ENCODE peak calls at places on chromosomes 13 and 19, in eight cellular contexts. X is spleen, C is DND-41, R is suprapubic skin, J is PC-3, I is colonic mucosa, W is astrocyte of the spinal cord, M is tibial artery. V is an unnamed sample.
A peak's percentile ranks its signal among the peaks of the same experiment; 100 is the strongest.

GRCh38 chr19:1251503-1252220 is 3.3 kb downstream of the MIDN start:
- DNase-seq in X (peak; percentile 96), C (no peak), R (peak; percentile 90), J (no peak), I (no peak), W (peak; percentile 39), M (peak; percentile 89), V (no peak)

GRCh38 chr19:8505680-8506401 is 3.4 kb upstream of the PRAM1 start:
- DNase-seq in X (peak; percentile 94), C (peak; percentile 65), R (peak; percentile 89), J (peak; percentile 87), I (peak; percentile 85), W (peak; percentile 63), M (peak; percentile 86), V (peak; percentile 19)

GRCh38 chr13:25847145-25847544 is 204.7 kb downstream of the SHISA2 start:
- DNase-seq in X (no peak), C (peak; percentile 55), R (no peak), J (no peak), I (no peak), W (no peak), M (no peak), V (no peak)

GRCh38 chr19:1811942-1812425 is at the start of gene ATP8B3:
- DNase-seq in X (no peak), C (no peak), R (peak; percentile 86), J (no peak), I (no peak), W (no peak), M (no peak), V (no peak)

GRCh38 chr13:78102121-78102677 is 183.6 kb upstream of the EDNRB start:
- DNase-seq in X (no peak), C (no peak), R (no peak), J (peak; percentile 32), I (peak; percentile 20), W (peak; percentile 14), M (peak; percentile 68), V (no peak)

GRCh38 chr19:1045247-1045603 is 5.3 kb downstream of the ABCA7 start:
- DNase-seq in X (no peak), C (peak; percentile 61), R (no peak), J (peak; percentile 66), I (peak; percentile 57), W (no peak), M (no peak), V (no peak)

GRCh38 chr13:25982908-25983307 is 68.9 kb downstream of the SHISA2 start:
- DNase-seq in X (no peak), C (no peak), R (no peak), J (no peak), I (no peak), W (no peak), M (no peak), V (no peak)

GRCh38 chr19:18441804-18442788 is 4.2 kb upstream of the ISYNA1 start:
- DNase-seq in X (no peak), C (no peak), R (no peak), J (no peak), I (no peak), W (no peak), M (no peak), V (no peak)

GRCh38 chr19:4095488-4095844 is 28.5 kb downstream of the MAP2K2 start:
- DNase-seq in X (no peak), C (no peak), R (no peak), J (no peak), I (no peak), W (no peak), M (no peak), V (no peak)

GRCh38 chr19:18833849-18834643 is 2.3 kb downstream of the UPF1 start:
- DNase-seq in X (no peak), C (no peak), R (no peak), J (peak; percentile 28), I (peak; percentile 57), W (no peak), M (no peak), V (no peak)

GRCh38 chr19:12867120-12868099 is 13.8 kb downstream of the DNASE2 start:
- DNase-seq in X (peak; percentile 89), C (peak; percentile 78), R (peak; percentile 75), J (no peak), I (peak; percentile 71), W (peak; percentile 42), M (no peak), V (no peak)

GRCh38 chr19:7540761-7541480 is 5.4 kb downstream of the PNPLA6 start:
- DNase-seq in X (no peak), C (no peak), R (no peak), J (peak; percentile 45), I (no peak), W (peak; percentile 36), M (no peak), V (no peak)

GRCh38 chr19:35996777-35997176 is 1.8 kb downstream of the SDHAF1 start:
- DNase-seq in X (no peak), C (no peak), R (no peak), J (no peak), I (no peak), W (no peak), M (no peak), V (no peak)
- H3K4me3 ChIP-seq in X (no peak overlapping the region), C (no peak overlapping the region), R (peak overlapping the region; percentile 89), J (peak overlapping the region; percentile 82), I (no peak overlapping the region), W (no peak overlapping the region), M (no peak overlapping the region), V (no peak overlapping the region)

DNA sequence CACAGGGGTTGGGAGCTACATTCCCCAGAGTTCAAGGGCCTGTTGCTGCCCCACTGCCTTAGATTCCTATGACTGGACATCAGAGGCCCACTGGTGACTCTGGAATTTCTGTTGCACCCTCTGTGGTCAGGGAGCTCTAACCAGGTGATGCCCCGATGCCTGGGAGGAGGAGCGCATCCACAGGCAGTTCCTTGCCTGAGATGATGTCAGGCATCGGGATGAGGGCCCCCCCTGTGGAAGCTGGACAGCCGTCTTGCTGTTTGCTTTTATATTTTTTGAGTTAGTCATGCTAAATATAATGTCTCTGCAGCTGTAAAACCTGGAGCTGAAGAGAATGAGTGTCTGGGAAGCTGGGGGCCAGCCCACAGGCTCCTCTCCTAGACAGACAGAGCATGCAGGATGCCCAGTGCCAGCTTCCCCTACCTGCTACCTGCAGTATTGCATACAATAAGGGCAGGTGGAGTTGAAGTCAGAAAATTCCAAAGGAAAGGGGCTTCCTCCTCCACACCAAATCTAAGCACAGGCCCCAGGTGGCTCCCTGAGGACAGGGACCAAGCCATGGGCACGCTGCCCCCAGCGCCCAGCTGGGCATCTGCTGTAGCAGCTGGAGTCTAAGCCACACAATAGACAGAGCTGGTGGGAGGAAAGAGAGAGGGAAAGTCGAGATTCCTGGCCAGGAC is 16.2 kb downstream of the COL4A2 start:
- DNase-seq in X (no peak), C (no peak), R (no peak), J (peak; percentile 73), I (no peak), W (peak; percentile 96), M (peak; percentile 64), V (peak; percentile 62)
- TF ChIP-seq CTCF in X (no peak), C (no peak), R (no peak), J (peak; percentile 53), I (no peak), W (peak; percentile 29), M (peak; percentile 13), V (peak; percentile 26)

DNA sequence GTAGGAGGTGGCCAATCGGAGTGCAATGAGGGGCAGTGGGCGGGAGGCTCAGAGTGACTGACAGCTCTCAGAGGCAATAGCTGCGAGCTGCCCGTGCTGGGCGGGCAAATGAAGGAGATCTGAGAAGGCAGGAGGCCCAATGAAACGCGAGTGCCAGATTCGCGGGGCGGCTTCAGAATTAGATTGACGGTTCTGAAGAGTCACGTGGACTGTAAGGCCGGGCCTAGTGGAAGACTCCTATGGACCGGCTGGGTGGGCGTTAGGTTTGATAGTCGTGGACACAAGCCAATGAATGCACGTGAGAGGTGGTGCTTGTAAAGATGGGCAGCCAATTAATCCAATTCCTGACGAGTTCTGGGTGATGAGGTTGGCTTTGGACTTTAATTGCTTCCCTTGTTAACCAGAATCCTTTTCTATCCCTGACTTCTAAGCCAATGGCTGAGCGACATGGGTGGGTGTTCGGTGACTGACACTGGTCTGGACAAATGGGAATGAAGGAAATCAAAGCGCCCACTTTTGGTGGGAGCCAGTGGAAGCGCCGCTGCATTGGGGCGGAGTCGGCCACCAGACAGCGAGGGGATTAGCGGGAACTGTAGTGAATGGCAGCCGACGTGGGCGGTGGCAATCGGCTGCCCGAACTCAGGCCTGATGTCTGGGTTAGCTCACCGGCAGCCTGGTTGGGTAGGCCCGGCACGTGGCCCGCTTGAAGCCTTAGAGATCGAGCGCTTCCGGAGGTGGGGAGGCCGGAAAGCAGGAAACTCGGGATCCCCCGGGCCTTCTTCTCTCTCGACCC is 524 bp upstream of the KHSRP start:
- DNase-seq in X (peak; percentile 98), C (peak; percentile 100), R (peak; percentile 100), J (peak; percentile 100), I (peak; percentile 99), W (peak; percentile 100), M (peak; percentile 100), V (peak; percentile 100)
- H3K4me3 ChIP-seq in X (peak overlapping the region; percentile 78), C (no peak overlapping the region), R (peak overlapping the region; percentile 91), J (no peak overlapping the region), I (peak overlapping the region; percentile 23), W (peak overlapping the region; percentile 6), M (peak overlapping the region; percentile 67), V (no peak overlapping the region)

DNA sequence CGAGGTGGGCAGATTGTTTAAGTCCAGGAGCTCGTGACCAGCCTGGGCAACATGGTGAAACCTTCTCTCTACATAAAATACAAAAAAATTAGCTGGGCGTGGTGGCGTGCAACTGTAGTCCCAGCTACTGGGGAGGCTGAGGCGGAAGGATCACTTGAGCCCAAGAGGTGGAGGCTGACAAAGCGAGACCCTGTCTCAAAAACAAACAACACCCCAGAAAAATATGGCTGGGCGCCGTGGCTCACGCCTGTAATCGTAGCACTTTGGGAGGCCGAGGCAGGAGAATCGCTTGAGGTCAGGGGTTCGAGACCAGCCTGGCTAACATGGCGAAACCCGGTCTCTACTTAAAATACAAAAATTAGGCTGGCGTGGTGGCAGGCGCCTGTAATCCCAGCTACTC is 3.4 kb upstream of the HNRNPL start:
- DNase-seq in X (no peak), C (no peak), R (no peak), J (no peak), I (no peak), W (no peak), M (no peak), V (no peak)
- TF ChIP-seq CTCF in X (no peak), C (no peak), R (no peak), J (no peak), I (no peak), W (no peak), M (no peak), V (no peak)

GRCh38 chr13:60268203-60268555 is 104.5 kb upstream of the DIAPH3 start:
- DNase-seq in X (no peak), C (no peak), R (no peak), J (peak; percentile 37), I (no peak), W (no peak), M (no peak), V (no peak)
- H3K4me3 ChIP-seq in X (peak overlapping the region; percentile 35), C (peak overlapping the region; percentile 31), R (peak overlapping the region; percentile 52), J (peak overlapping the region; percentile 42), I (peak overlapping the region; percentile 28), W (peak overlapping the region; percentile 49), M (peak overlapping the region; percentile 54), V (peak overlapping the region; percentile 50)

GRCh38 chr13:42594577-42595571 is 20.9 kb downstream of the TNFSF11 start:
- DNase-seq in X (no peak), C (peak; percentile 57), R (no peak), J (peak; percentile 78), I (peak; percentile 55), W (peak; percentile 81), M (no peak), V (peak; percentile 72)
- TF ChIP-seq CTCF in X (peak; percentile 87), C (peak; percentile 87), R (peak; percentile 76), J (peak; percentile 77), I (peak; percentile 78), W (peak; percentile 73), M (peak; percentile 65), V (peak; percentile 75)

V was measured in astrocyte of the cerebellum.